ENCODE peak calls at places on chromosomes 7 and 10, in six cellular contexts. One of them, this sample, is unnamed.
A peak's percentile ranks its signal among the peaks of the same experiment; 100 is the strongest.

GRCh38 chr10:32038777-32039176 is 17.4 kb downstream of the KIF5B start:
- DNase-seq in hepatocyte: no peak
- DNase-seq in PC-9: no peak
- DNase-seq in A549: no peak
- DNase-seq in keratinocyte: no peak
- DNase-seq in IMR-90: peak; percentile 11
- DNase-seq in this sample: peak; percentile 43

GRCh38 chr7:46969303-46970130 is 612.4 kb downstream of the TNS3 start:
- DNase-seq in hepatocyte: no peak
- DNase-seq in PC-9: peak; percentile 82
- DNase-seq in A549: no peak
- DNase-seq in keratinocyte: peak; percentile 35
- DNase-seq in IMR-90: peak; percentile 20
- DNase-seq in this sample: no peak

GRCh38 chr7:47653550-47654351 is 71.8 kb upstream of the TNS3 start:
- DNase-seq in hepatocyte: no peak
- DNase-seq in PC-9: peak; percentile 92
- DNase-seq in A549: peak; percentile 51
- DNase-seq in keratinocyte: no peak
- DNase-seq in IMR-90: peak; percentile 81
- DNase-seq in this sample: peak; percentile 15

GRCh38 chr10:22556774-22557173 is 157.6 kb downstream of the PIP4K2A start:
- DNase-seq in hepatocyte: no peak
- DNase-seq in PC-9: no peak
- DNase-seq in A549: no peak
- DNase-seq in keratinocyte: no peak
- DNase-seq in IMR-90: no peak
- DNase-seq in this sample: no peak

GRCh38 chr10:33800545-33800944 is 466.1 kb upstream of the NRP1 start:
- DNase-seq in hepatocyte: no peak
- DNase-seq in PC-9: no peak
- DNase-seq in A549: no peak
- DNase-seq in keratinocyte: no peak
- DNase-seq in IMR-90: peak; percentile 11
- DNase-seq in this sample: no peak

GRCh38 chr10:44929356-44930113 is 18.4 kb downstream of the TMEM72 start:
- DNase-seq in hepatocyte: no peak
- DNase-seq in PC-9: no peak
- DNase-seq in A549: no peak
- DNase-seq in keratinocyte: no peak
- DNase-seq in IMR-90: no peak
- DNase-seq in this sample: no peak

GRCh38 chr10:8323443-8324054 is 269.1 kb downstream of the GATA3 start:
- DNase-seq in hepatocyte: no peak
- DNase-seq in PC-9: no peak
- DNase-seq in A549: no peak
- DNase-seq in keratinocyte: no peak
- DNase-seq in IMR-90: no peak
- DNase-seq in this sample: no peak

GRCh38 chr7:27172823-27173411 is 1.2 kb downstream of the HOXA10 start:
- DNase-seq in hepatocyte: no peak
- DNase-seq in PC-9: no peak
- DNase-seq in A549: no peak
- DNase-seq in keratinocyte: no peak
- DNase-seq in IMR-90: no peak
- DNase-seq in this sample: peak; percentile 48

GRCh38 chr10:79022565-79023488 is 45.9 kb upstream of the ZMIZ1 start:
- DNase-seq in hepatocyte: no peak
- DNase-seq in PC-9: no peak
- DNase-seq in A549: peak; percentile 57
- DNase-seq in keratinocyte: no peak
- DNase-seq in IMR-90: no peak
- DNase-seq in this sample: peak; percentile 82

GRCh38 chr10:121961456-121961855 is 13.6 kb downstream of the NSMCE4A start:
- DNase-seq in hepatocyte: no peak
- DNase-seq in PC-9: no peak
- DNase-seq in A549: no peak
- DNase-seq in keratinocyte: no peak
- DNase-seq in IMR-90: no peak
- DNase-seq in this sample: no peak

GRCh38 chr10:89567566-89568245 is 32.3 kb upstream of the SLC16A12 start:
- DNase-seq in hepatocyte: no peak
- DNase-seq in PC-9: no peak
- DNase-seq in A549: no peak
- DNase-seq in keratinocyte: no peak
- DNase-seq in IMR-90: peak; percentile 23
- DNase-seq in this sample: no peak

GRCh38 chr10:44925224-44925623 is 14.1 kb downstream of the TMEM72 start:
- DNase-seq in hepatocyte: peak; percentile 48
- DNase-seq in PC-9: no peak
- DNase-seq in A549: no peak
- DNase-seq in keratinocyte: no peak
- DNase-seq in IMR-90: peak; percentile 6
- DNase-seq in this sample: peak; percentile 89

GRCh38 chr10:117318909-117319308 is 56.3 kb downstream of the PDZD8 start:
- DNase-seq in hepatocyte: no peak
- DNase-seq in PC-9: no peak
- DNase-seq in A549: peak; percentile 14
- DNase-seq in keratinocyte: no peak
- DNase-seq in IMR-90: peak; percentile 35
- DNase-seq in this sample: no peak

GRCh38 chr10:10785627-10786333 is 231.9 kb upstream of the CELF2 start:
- DNase-seq in hepatocyte: no peak
- DNase-seq in PC-9: peak; percentile 92
- DNase-seq in A549: no peak
- DNase-seq in keratinocyte: no peak
- DNase-seq in IMR-90: peak; percentile 67
- DNase-seq in this sample: peak; percentile 45
- H3K4me2 ChIP-seq in hepatocyte: no peak overlapping the region
- H3K4me2 ChIP-seq in PC-9: peak overlapping the region; percentile 61
- H3K4me2 ChIP-seq in A549: no peak overlapping the region
- H3K4me2 ChIP-seq in keratinocyte: peak overlapping the region; percentile 54
- H3K4me2 ChIP-seq in IMR-90: no peak overlapping the region
- H3K4me2 ChIP-seq in this sample: no peak overlapping the region

GRCh38 chr7:22730921-22731654 is 4.1 kb downstream of the IL6 start:
- DNase-seq in hepatocyte: no peak
- DNase-seq in PC-9: peak; percentile 98
- DNase-seq in A549: no peak
- DNase-seq in keratinocyte: peak; percentile 66
- DNase-seq in IMR-90: peak; percentile 76
- DNase-seq in this sample: no peak
- H3K4me2 ChIP-seq in hepatocyte: no peak overlapping the region
- H3K4me2 ChIP-seq in PC-9: peak overlapping the region; percentile 55
- H3K4me2 ChIP-seq in A549: peak overlapping the region; percentile 60
- H3K4me2 ChIP-seq in keratinocyte: peak overlapping the region; percentile 43
- H3K4me2 ChIP-seq in IMR-90: peak overlapping the region; percentile 32
- H3K4me2 ChIP-seq in this sample: no peak overlapping the region

GRCh38 chr7:39044489-39044888 is 66.8 kb downstream of the POU6F2 start:
- DNase-seq in hepatocyte: no peak
- DNase-seq in PC-9: no peak
- DNase-seq in A549: no peak
- DNase-seq in keratinocyte: no peak
- DNase-seq in IMR-90: no peak
- DNase-seq in this sample: no peak
- H3K4me2 ChIP-seq in hepatocyte: no peak overlapping the region
- H3K4me2 ChIP-seq in PC-9: no peak overlapping the region
- H3K4me2 ChIP-seq in A549: no peak overlapping the region
- H3K4me2 ChIP-seq in keratinocyte: no peak overlapping the region
- H3K4me2 ChIP-seq in IMR-90: no peak overlapping the region
- H3K4me2 ChIP-seq in this sample: no peak overlapping the region

GRCh38 chr7:152543801-152544200 is 108.0 kb upstream of the KMT2C start:
- DNase-seq in hepatocyte: no peak
- DNase-seq in PC-9: no peak
- DNase-seq in A549: no peak
- DNase-seq in keratinocyte: no peak
- DNase-seq in IMR-90: no peak
- DNase-seq in this sample: peak; percentile 75
- H3K4me2 ChIP-seq in hepatocyte: no peak overlapping the region
- H3K4me2 ChIP-seq in PC-9: no peak overlapping the region
- H3K4me2 ChIP-seq in A549: no peak overlapping the region
- H3K4me2 ChIP-seq in keratinocyte: no peak overlapping the region
- H3K4me2 ChIP-seq in IMR-90: no peak overlapping the region
- H3K4me2 ChIP-seq in this sample: peak overlapping the region; percentile 71

GRCh38 chr7:88090671-88091070 is 129.2 kb downstream of the SRI start:
- DNase-seq in hepatocyte: no peak
- DNase-seq in PC-9: no peak
- DNase-seq in A549: no peak
- DNase-seq in keratinocyte: no peak
- DNase-seq in IMR-90: no peak
- DNase-seq in this sample: no peak

GRCh38 chr7:88089484-88090050 is 130.3 kb downstream of the SRI start:
- DNase-seq in hepatocyte: no peak
- DNase-seq in PC-9: no peak
- DNase-seq in A549: no peak
- DNase-seq in keratinocyte: no peak
- DNase-seq in IMR-90: no peak
- DNase-seq in this sample: no peak

GRCh38 chr7:88091988-88092675 is 127.7 kb downstream of the SRI start:
- DNase-seq in hepatocyte: no peak
- DNase-seq in PC-9: no peak
- DNase-seq in A549: no peak
- DNase-seq in keratinocyte: no peak
- DNase-seq in IMR-90: no peak
- DNase-seq in this sample: no peak

GRCh38 chr7:88092676-88092999 is 127.2 kb downstream of the SRI start:
- DNase-seq in hepatocyte: no peak
- DNase-seq in PC-9: no peak
- DNase-seq in A549: no peak
- DNase-seq in keratinocyte: no peak
- DNase-seq in IMR-90: no peak
- DNase-seq in this sample: no peak

GRCh38 chr7:88090233-88090632 is 129.6 kb downstream of the SRI start:
- DNase-seq in hepatocyte: no peak
- DNase-seq in PC-9: no peak
- DNase-seq in A549: no peak
- DNase-seq in keratinocyte: no peak
- DNase-seq in IMR-90: no peak
- DNase-seq in this sample: no peak
- H3K4me2 ChIP-seq in hepatocyte: no peak overlapping the region
- H3K4me2 ChIP-seq in PC-9: no peak overlapping the region
- H3K4me2 ChIP-seq in A549: no peak overlapping the region
- H3K4me2 ChIP-seq in keratinocyte: no peak overlapping the region
- H3K4me2 ChIP-seq in IMR-90: no peak overlapping the region
- H3K4me2 ChIP-seq in this sample: no peak overlapping the region